ENCODE peak calls at places on chromosomes 2 and 18, in five cellular contexts. K, U, E, G and I are unnamed samples.

GRCh38 chr2:17754773-17755425 is 961 bp downstream of the GEN1 start:
- DNase-seq in K (no peak), U (no peak), E (no peak), G (no peak), I (no peak)

GRCh38 chr18:21112140-21112473 is 494 bp upstream of the ROCK1 start:
- DNase-seq in K (no peak), U (no peak), E (no peak), G (no peak), I (peak)

GRCh38 chr2:238441262-238442114 is 14.8 kb downstream of the ASB1 start:
- DNase-seq in K (no peak), U (no peak), E (peak), G (peak), I (no peak)

GRCh38 chr2:180523629-180524340 is 456.6 kb upstream of the UBE2E3 start:
- DNase-seq in K (no peak), U (peak), E (no peak), G (no peak), I (no peak)

GRCh38 chr2:220396287-220396686 is 768.9 kb downstream of the SLC4A3 start:
- DNase-seq in K (no peak), U (peak), E (no peak), G (no peak), I (no peak)

GRCh38 chr2:155099784-155100183 is 401.3 kb downstream of the KCNJ3 start:
- DNase-seq in K (no peak), U (no peak), E (no peak), G (peak), I (no peak)

GRCh38 chr2:132676999-132677398 is 7.0 kb upstream of the LYPD1 start:
- DNase-seq in K (no peak), U (no peak), E (no peak), G (no peak), I (no peak)

GRCh38 chr18:36735130-36735529 is 93.7 kb downstream of the TPGS2 start:
- DNase-seq in K (no peak), U (no peak), E (no peak), G (no peak), I (no peak)

GRCh38 chr2:191933307-191934105 is 86.6 kb upstream of the CAVIN2 start:
- DNase-seq in K (no peak), U (peak), E (no peak), G (no peak), I (peak)

GRCh38 chr2:3605013-3605961 is 10.4 kb downstream of the COLEC11 start:
- DNase-seq in K (peak), U (no peak), E (peak), G (peak), I (peak)

GRCh38 chr2:144718376-144718775 is 198.5 kb upstream of the ZEB2 start:
- DNase-seq in K (no peak), U (no peak), E (no peak), G (no peak), I (no peak)

GRCh38 chr2:47429795-47430194 is 26.8 kb downstream of the MSH2 start:
- DNase-seq in K (no peak), U (peak), E (no peak), G (no peak), I (no peak)

GRCh38 chr18:28399781-28400362 is 222.9 kb upstream of the CDH2 start:
- DNase-seq in K (no peak), U (no peak), E (no peak), G (no peak), I (no peak)

GRCh38 chr2:226575928-226576327 is 223.7 kb downstream of the IRS1 start:
- DNase-seq in K (no peak), U (no peak), E (no peak), G (no peak), I (no peak)

GRCh38 chr18:62717059-62717849 is 1.9 kb downstream of the PHLPP1 start:
- DNase-seq in K (peak), U (peak), E (no peak), G (peak), I (peak)

GRCh38 chr2:8488001-8488738 is 193.7 kb upstream of the ID2 start:
- DNase-seq in K (peak), U (no peak), E (no peak), G (peak), I (peak)

GRCh38 chr2:155546715-155547555 is 785.6 kb downstream of the NR4A2 start:
- DNase-seq in K (no peak), U (no peak), E (peak), G (no peak), I (no peak)

GRCh38 chr2:43305006-43305405 is 78.6 kb upstream of the ZFP36L2 start:
- DNase-seq in K (no peak), U (no peak), E (no peak), G (no peak), I (no peak)

GRCh38 chr2:30236591-30237245 is 5.4 kb downstream of the LBH start:
- DNase-seq in K (no peak), U (no peak), E (no peak), G (peak), I (no peak)

GRCh38 chr2:234172066-234172465 is 121.6 kb downstream of the SPP2 start:
- DNase-seq in K (no peak), U (no peak), E (no peak), G (no peak), I (no peak)

GRCh38 chr2:208594642-208595385 is 188.2 kb downstream of the PTH2R start:
- DNase-seq in K (no peak), U (no peak), E (no peak), G (no peak), I (no peak)

GRCh38 chr2:85950743-85951142 is 62.0 kb upstream of the ST3GAL5 start:
- DNase-seq in K (no peak), U (no peak), E (no peak), G (no peak), I (no peak)

GRCh38 chr2:179017958-179018357 is 32.0 kb downstream of the CCDC141 start:
- DNase-seq in K (no peak), U (no peak), E (no peak), G (no peak), I (no peak)

GRCh38 chr2:224027070-224027469 is 12.0 kb downstream of the SERPINE2 start:
- DNase-seq in K (no peak), U (no peak), E (no peak), G (no peak), I (no peak)

GRCh38 chr2:53753036-53753435 is 14.6 kb upstream of the CHAC2 start:
- DNase-seq in K (no peak), U (no peak), E (no peak), G (no peak), I (no peak)
- TF ChIP-seq CTCF in K (no peak), U (no peak), E (no peak), G (no peak), I (no peak)

DNA sequence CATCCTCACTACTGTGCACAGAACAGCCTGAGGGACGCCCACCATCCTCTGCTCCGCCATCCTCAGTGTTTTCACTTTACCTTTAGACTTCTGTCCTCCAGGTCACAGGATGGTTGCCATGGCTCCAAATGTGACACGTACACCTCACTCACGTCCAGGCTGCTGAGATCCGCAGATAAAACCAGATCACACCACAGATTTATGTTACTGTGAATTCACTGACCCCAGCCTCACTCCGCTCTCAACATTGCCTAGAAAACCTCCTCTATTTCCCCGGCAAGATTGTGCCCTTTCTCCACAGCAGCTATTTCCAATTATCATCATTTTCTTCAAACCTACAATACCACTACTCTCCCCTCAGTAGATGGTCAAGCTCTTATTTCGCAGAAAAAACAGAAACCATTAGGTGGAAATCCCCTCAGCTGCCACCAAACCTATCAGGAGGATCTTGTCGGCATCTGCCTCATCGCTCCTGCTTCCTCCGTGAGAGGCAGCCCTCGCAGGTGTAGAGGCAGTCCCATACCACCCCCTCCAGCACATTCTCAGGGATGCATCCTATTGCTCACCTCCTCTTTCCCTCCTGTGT is 49.8 kb upstream of the SLC1A4 start:
- DNase-seq in K (peak), U (no peak), E (no peak), G (no peak), I (no peak)
- TF ChIP-seq CTCF in K (peak), U (no peak), E (no peak), G (no peak), I (no peak)

GRCh38 chr2:95379616-95379925 is 22.9 kb upstream of the FAHD2A start:
- DNase-seq in K (no peak), U (no peak), E (no peak), G (peak), I (peak)
- TF ChIP-seq CTCF in K (no peak), U (peak), E (no peak), G (no peak), I (no peak)

GRCh38 chr2:95392730-95393455 is 9.6 kb upstream of the FAHD2A start:
- DNase-seq in K (no peak), U (no peak), E (no peak), G (no peak), I (no peak)
- TF ChIP-seq CTCF in K (no peak), U (peak), E (no peak), G (no peak), I (no peak)

DNA sequence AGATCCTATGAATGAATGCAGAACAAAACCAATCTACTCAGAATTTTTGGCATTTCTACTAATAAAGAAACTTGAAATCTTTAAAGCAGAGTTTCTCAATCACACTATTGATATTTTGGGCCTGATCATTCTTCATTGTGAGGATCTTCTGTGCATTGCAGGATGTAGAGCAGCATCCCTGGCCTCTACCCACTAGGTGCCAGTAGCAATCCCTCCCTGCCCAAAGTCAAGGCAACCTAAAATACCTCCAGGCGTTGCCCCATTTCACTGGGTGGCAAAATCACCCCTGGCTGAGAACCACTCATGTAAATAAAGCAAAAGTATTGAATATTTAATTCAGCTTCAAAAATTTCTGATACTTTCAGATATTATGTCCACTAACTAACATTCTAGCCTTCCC is 213.0 kb downstream of the SP3 start:
- DNase-seq in K (no peak), U (no peak), E (no peak), G (no peak), I (peak)
- TF ChIP-seq CTCF in K (peak), U (peak), E (peak), G (no peak), I (no peak)

GRCh38 chr2:174145827-174146226 is 102.5 kb downstream of the OLA1 start:
- DNase-seq in K (no peak), U (peak), E (no peak), G (no peak), I (no peak)
- TF ChIP-seq CTCF in K (no peak), U (peak), E (no peak), G (no peak), I (no peak)

GRCh38 chr2:27264253-27264752 is 1.5 kb upstream of the SLC30A3 start:
- DNase-seq in K (no peak), U (no peak), E (no peak), G (no peak), I (peak)

GRCh38 chr2:27262379-27263286 is at the start of gene SLC30A3:
- DNase-seq in K (peak), U (no peak), E (peak), G (peak), I (peak)

GRCh38 chr2:27265536-27265870 is 2.7 kb upstream of the SLC30A3 start:
- DNase-seq in K (no peak), U (no peak), E (no peak), G (no peak), I (no peak)

GRCh38 chr2:27263287-27264252 is 723 bp upstream of the SLC30A3 start:
- DNase-seq in K (peak), U (no peak), E (no peak), G (no peak), I (no peak)

DNA sequence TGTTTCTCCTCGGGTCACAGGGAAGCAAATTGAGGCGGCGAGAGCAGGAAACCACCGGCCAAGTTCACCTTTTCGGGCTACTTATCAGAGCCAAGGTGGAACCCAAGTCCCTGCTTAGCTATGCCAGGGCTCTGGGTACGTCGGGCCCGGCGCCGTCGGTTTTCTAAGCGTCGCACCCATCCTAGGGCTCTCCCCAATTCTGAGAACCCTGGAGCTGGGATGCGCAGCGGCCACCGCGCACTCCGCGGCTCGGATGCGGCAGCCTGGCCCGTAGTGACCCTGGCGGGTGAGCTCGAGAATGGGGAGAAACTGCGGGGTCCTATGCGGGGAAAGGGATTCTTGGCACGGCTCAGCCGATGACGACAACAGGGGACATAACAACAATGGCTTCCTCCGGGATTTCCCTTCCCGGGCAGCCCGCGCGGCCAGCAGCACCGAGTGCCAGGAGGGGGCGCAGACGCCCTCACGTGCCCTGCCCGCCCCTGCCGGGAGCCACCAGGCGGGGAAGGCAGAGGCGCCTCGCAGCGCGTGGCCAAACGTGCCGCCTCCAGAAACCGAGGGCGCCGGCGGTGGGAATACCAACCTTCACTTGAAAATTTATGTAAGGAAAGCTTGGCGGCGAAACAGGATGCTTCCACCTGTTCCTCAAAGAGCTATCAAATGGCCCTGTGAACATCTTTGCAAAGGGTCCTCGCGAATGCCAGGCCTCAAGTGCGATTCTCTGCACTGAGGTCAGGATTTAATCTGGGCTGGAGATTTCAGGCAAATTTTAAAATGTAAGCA is 2.1 kb upstream of the SLC30A3 start:
- DNase-seq in K (peak), U (peak), E (peak), G (no peak), I (peak)
- TF ChIP-seq CTCF in K (peak), U (peak), E (peak), G (no peak), I (no peak)

GRCh38 chr2:118822015-118822414 is 25.4 kb downstream of the EN1 start:
- DNase-seq in K (no peak), U (no peak), E (no peak), G (peak), I (no peak)
- TF ChIP-seq CTCF in K (no peak), U (no peak), E (no peak), G (no peak), I (no peak)